ENCODE peak calls at places on chromosomes 2 and 18, in seven cellular contexts. R is GM12892, B is IMR-90, P is adrenal gland, M is tibial nerve, N is ovary, C is K562. H is an unnamed sample.

GRCh38 chr2:128289439-128289838 is 29.2 kb downstream of the HS6ST1 start:
- DNase-seq in R (no peak), N (peak), B (no peak), M (no peak), C (no peak), P (no peak), H (no peak)

GRCh38 chr2:172228177-172228785 is 125.6 kb upstream of the DLX2 start:
- DNase-seq in M (no peak), P (no peak), C (no peak), B (no peak), R (no peak), N (no peak), H (no peak)

GRCh38 chr2:238857929-238858328 is 10.0 kb downstream of the TWIST2 start:
- DNase-seq in R (no peak), C (no peak), B (no peak), N (no peak), M (no peak), P (no peak), H (no peak)

GRCh38 chr2:177353084-177353483 is 39.5 kb upstream of the AGPS start:
- DNase-seq in B (peak), M (no peak), P (no peak), R (no peak), C (no peak), N (no peak), H (no peak)

GRCh38 chr2:69955029-69955428 is 6.4 kb downstream of the ASPRV1 start:
- DNase-seq in N (no peak), C (no peak), M (no peak), R (no peak), P (no peak), B (peak), H (no peak)

GRCh38 chr18:49561377-49562193 is at the start of gene LIPG:
- DNase-seq in R (no peak), B (peak), M (no peak), C (peak), N (peak), P (peak), H (no peak)

GRCh38 chr2:233079473-233079877 is 19.3 kb downstream of the INPP5D start:
- DNase-seq in N (no peak), M (no peak), C (no peak), B (no peak), R (no peak), P (no peak), H (peak)

GRCh38 chr18:2845175-2845574 is 1.6 kb upstream of the EMILIN2 start:
- DNase-seq in C (no peak), R (no peak), M (no peak), N (no peak), B (no peak), P (no peak), H (peak)

GRCh38 chr2:60819155-60819862 is 62.1 kb upstream of the REL start:
- DNase-seq in R (no peak), C (no peak), N (no peak), B (no peak), P (no peak), M (no peak), H (peak)

GRCh38 chr2:182197529-182197928 is 211.9 kb downstream of the PPP1R1C start:
- DNase-seq in B (no peak), C (no peak), M (no peak), P (no peak), R (no peak), N (no peak), H (no peak)

GRCh38 chr2:95313296-95314265 is 16.4 kb downstream of the KCNIP3 start:
- DNase-seq in N (no peak), C (no peak), P (no peak), M (no peak), B (no peak), R (no peak), H (no peak)

GRCh38 chr2:99656938-99657337 is 167.1 kb upstream of the REV1 start:
- DNase-seq in N (no peak), P (no peak), M (no peak), R (no peak), B (no peak), C (no peak), H (no peak)

GRCh38 chr2:62305421-62306176 is 109.7 kb downstream of the B3GNT2 start:
- DNase-seq in N (no peak), B (no peak), R (no peak), M (no peak), P (no peak), C (no peak), H (no peak)

GRCh38 chr18:33212363-33212762 is 228.2 kb downstream of the CCDC178 start:
- DNase-seq in C (no peak), P (no peak), B (no peak), M (no peak), N (no peak), R (no peak), H (no peak)

GRCh38 chr2:30789670-30790210 is 17.5 kb downstream of the CAPN13 start:
- DNase-seq in B (no peak), P (no peak), C (no peak), M (no peak), R (no peak), N (no peak), H (peak)
- TF ChIP-seq POLR2A in B (no peak), P (no peak), C (no peak), M (no peak), R (no peak), N (no peak), H (no peak)

GRCh38 chr18:11980555-11981382 is 538 bp upstream of the IMPA2 start:
- DNase-seq in C (peak), P (peak), M (peak), R (peak), N (peak), B (peak), H (peak)
- TF ChIP-seq POLR2A in C (peak), P (peak), M (peak), R (peak), N (peak), B (peak), H (no peak)

DNA sequence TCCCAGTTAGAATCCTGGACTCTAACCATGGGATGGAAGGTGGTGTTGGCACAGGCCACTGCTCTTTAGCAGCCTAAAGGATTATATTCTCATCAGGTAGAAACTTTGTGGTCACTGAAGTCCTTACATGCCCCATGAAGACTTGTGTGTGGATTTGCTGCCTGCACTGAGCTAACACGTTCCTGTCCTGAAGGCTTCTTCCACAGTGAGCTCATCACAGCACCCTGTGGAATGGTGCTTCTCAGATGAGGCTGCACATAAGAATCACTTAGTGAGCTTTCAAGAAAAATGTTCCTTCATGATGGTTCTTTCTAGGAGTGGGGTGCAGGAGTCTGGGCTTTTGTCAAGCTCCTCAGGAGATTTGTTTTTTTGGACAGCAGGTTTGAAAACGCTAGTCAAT is 26.8 kb downstream of the STAMBP start:
- DNase-seq in R (no peak), C (no peak), M (no peak), N (no peak), P (no peak), B (peak), H (no peak)
- TF ChIP-seq POLR2A in R (no peak), C (no peak), M (no peak), N (no peak), P (no peak), B (no peak), H (no peak)

GRCh38 chr18:25298853-25299274 is 53.1 kb downstream of the ZNF521 start:
- DNase-seq in P (peak), N (no peak), R (no peak), M (no peak), B (peak), C (peak), H (no peak)
- TF ChIP-seq POLR2A in P (no peak), N (no peak), R (no peak), M (no peak), B (no peak), C (no peak), H (no peak)

GRCh38 chr2:20634430-20635095 is 16.3 kb downstream of the HS1BP3 start:
- DNase-seq in P (no peak), M (no peak), C (no peak), B (peak), R (no peak), N (peak), H (no peak)

GRCh38 chr2:20635096-20635475 is 15.8 kb downstream of the HS1BP3 start:
- DNase-seq in P (no peak), N (peak), B (no peak), C (no peak), M (no peak), R (no peak), H (no peak)

GRCh38 chr2:20633001-20633400 is 17.9 kb downstream of the HS1BP3 start:
- DNase-seq in P (no peak), C (no peak), R (no peak), M (no peak), B (no peak), N (no peak), H (no peak)

GRCh38 chr2:20632446-20632990 is 18.4 kb downstream of the HS1BP3 start:
- DNase-seq in M (no peak), B (no peak), R (no peak), C (no peak), P (no peak), N (no peak), H (no peak)

DNA sequence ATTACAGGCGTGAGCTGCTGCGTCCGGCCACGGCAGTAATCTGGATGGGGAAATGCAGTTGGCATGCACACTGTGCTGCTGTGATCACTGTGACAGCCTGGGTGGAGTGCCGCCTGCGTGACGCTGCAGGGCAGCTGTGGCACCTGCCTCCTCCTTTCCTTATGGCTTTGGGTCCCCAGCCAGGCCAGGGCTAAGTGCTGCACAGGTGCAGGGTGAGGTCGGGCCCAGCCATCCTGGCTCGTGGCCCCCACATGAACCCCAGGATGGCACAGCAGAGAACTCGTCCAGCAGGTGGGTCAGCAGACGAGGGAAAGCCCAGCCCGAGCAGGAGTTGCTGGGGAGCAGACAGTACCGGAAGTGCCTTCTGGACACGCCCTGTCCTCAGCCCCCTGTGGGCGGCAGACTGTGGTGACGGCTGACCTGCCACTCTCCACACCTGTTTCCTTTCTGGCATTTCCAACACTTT is 17.1 kb downstream of the HS1BP3 start:
- DNase-seq in C (peak), R (peak), M (no peak), P (no peak), N (peak), B (no peak), H (no peak)
- TF ChIP-seq POLR2A in C (no peak), R (no peak), M (no peak), P (no peak), N (no peak), B (no peak), H (no peak)

GRCh38 chr2:55420244-55420713 is 623 bp upstream of the CCDC88A start:
- DNase-seq in R (no peak), N (no peak), B (no peak), P (no peak), C (no peak), M (no peak), H (no peak)

GRCh38 chr2:55418072-55418471 is 1.6 kb downstream of the CCDC88A start:
- DNase-seq in B (no peak), M (no peak), C (no peak), R (no peak), P (no peak), N (no peak), H (no peak)

GRCh38 chr2:55419514-55420243 is at the start of gene CCDC88A:
- DNase-seq in C (peak), N (peak), M (peak), P (peak), R (peak), B (peak), H (peak)

GRCh38 chr2:55418512-55419235 is 982 bp downstream of the CCDC88A start:
- DNase-seq in R (no peak), N (no peak), M (no peak), P (no peak), B (no peak), C (peak), H (no peak)

DNA sequence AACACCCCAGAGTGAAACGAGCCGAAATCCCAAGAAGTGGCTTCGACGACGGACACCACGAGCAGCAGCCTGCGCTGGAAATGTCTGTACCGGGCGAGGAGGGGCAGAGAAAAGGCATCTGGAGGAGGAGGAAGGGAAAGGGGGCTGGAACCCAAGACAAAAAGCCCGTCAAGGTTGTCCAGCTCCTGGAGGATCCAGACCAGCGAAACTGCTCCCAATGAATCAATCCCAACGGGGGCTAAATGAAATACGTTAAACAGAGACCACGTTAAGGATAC is 481 bp downstream of the CCDC88A start:
- DNase-seq in N (no peak), C (peak), R (no peak), B (peak), P (peak), M (no peak), H (peak)
- TF ChIP-seq POLR2A in N (no peak), C (no peak), R (no peak), B (no peak), P (no peak), M (no peak), H (no peak)

GRCh38 chr2:240567872-240568677 is at the start of gene RNPEPL1:
- DNase-seq in B (no peak), P (peak), M (peak), C (peak), R (no peak), N (peak), H (no peak)

GRCh38 chr2:240565267-240566202 is 2.7 kb upstream of the RNPEPL1 start:
- DNase-seq in P (peak), R (peak), C (peak), B (peak), N (peak), M (peak), H (peak)

GRCh38 chr2:240567137-240567871 is 980 bp upstream of the RNPEPL1 start:
- DNase-seq in R (no peak), P (peak), B (no peak), C (no peak), M (peak), N (peak), H (peak)

GRCh38 chr2:240564571-240565266 is 3.6 kb upstream of the RNPEPL1 start:
- DNase-seq in P (peak), M (no peak), R (no peak), C (no peak), B (peak), N (no peak), H (peak)

GRCh38 chr2:240566203-240567136 is 1.8 kb upstream of the RNPEPL1 start:
- DNase-seq in C (peak), P (peak), B (peak), R (peak), N (peak), M (peak), H (peak)
- TF ChIP-seq POLR2A in C (peak), P (peak), B (no peak), R (no peak), N (no peak), M (peak), H (no peak)

DNA sequence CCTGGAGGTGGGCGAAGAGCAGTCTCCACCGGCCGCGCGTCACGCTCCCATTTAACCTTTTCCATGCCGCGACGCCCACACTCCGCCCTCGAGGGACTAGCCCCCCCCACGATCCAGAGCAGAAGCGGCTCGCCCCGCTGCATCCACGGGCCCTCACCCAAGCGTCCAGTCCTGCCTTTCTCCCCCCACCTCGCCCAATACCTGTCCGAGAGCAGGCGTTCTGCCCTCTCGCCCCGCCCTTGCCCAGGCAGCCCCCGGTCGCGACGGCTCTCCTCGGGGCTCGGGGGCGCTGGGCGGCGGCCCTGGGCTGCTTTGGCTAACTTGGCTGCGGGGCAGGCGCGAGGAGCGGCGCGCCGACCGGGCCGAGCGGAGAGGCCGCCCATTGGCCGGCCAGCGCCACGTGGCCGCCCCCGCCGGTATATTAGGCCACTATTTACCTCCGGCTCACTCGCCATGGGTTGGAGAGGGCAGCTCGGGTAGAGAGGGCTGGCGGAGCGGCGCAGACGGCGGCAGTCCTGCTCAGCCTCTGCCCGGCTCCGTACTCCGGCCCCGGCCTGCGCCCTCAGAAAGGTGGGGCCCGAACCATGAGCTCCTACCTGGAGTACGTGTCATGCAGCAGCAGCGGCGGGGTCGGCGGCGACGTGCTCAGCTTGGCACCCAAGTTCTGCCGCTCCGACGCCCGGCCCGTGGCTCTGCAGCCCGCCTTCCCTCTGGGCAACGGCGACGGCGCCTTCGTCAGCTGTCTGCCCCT is at the start of gene HOXD1:
- DNase-seq in C (peak), P (peak), R (peak), B (no peak), N (peak), M (no peak), H (peak)
- TF ChIP-seq POLR2A in C (no peak), P (no peak), R (no peak), B (no peak), N (no peak), M (no peak), H (no peak)

DNA sequence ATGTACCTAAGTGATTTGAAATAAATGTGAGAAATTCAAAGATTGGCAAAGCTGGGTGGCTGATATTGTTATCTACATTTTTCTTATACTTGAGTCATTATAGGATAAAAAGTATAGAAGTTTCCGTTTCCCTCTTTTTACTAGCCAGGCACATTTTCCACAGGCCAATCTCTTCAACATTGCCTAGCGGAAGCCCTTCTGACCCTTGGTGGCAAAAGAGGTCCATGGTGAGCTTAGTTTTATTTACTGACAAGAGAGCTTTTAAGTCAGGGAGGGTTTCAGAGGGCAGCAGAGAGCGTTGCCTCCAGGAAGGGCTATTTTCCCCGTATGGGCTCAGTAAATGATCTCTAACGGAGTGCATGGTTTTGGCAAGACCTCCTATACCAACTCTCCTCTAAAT is 15.1 kb upstream of the RHOB start:
- DNase-seq in N (no peak), C (no peak), R (no peak), P (no peak), M (peak), B (no peak), H (no peak)
- TF ChIP-seq POLR2A in N (no peak), C (no peak), R (no peak), P (no peak), M (no peak), B (no peak), H (no peak)

GRCh38 chr2:207165121-207166038 is at the start of gene KLF7:
- DNase-seq in M (no peak), N (peak), P (peak), C (no peak), B (peak), R (no peak), H (peak)
- TF ChIP-seq POLR2A in M (no peak), N (no peak), P (peak), C (no peak), B (peak), R (peak), H (no peak)

H was measured in lower leg skin.